ENCODE peak calls at places on chromosomes 2 and 18, in ten cellular contexts. B is GM23338, U is neural progenitor cell, H is fibroblast of pulmonary artery, L is mammary epithelial cell, X is mucosa of descending colon, N is cardiac fibroblast, W is GM12865, C is fibroblast of mammary gland, R is astrocyte. E is an unnamed sample.

GRCh38 chr2:38722271-38723115 is 28.7 kb downstream of the SRSF7 start:
- DNase-seq in B (no peak), U (no peak), H (no peak), L (no peak), X (no peak), N (no peak), W (peak), C (no peak), R (no peak), E (peak)

GRCh38 chr2:238947920-238948710 is 100.2 kb downstream of the TWIST2 start:
- DNase-seq in B (peak), U (no peak), H (peak), L (peak), X (no peak), N (peak), W (peak), C (peak), R (peak), E (peak)

GRCh38 chr18:2994190-2994589 is 18.8 kb downstream of the LPIN2 start:
- DNase-seq in B (no peak), U (no peak), H (no peak), L (no peak), X (no peak), N (no peak), W (no peak), C (no peak), R (no peak), E (no peak)

GRCh38 chr2:109422758-109423500 is 190.8 kb downstream of the SEPTIN10 start:
- DNase-seq in B (no peak), U (no peak), H (no peak), L (no peak), X (no peak), N (no peak), W (no peak), C (no peak), R (no peak), E (no peak)

GRCh38 chr18:75161629-75162028 is 47.3 kb downstream of the PTGR3 start:
- DNase-seq in B (no peak), U (no peak), H (no peak), L (no peak), X (no peak), N (peak), W (no peak), C (no peak), R (peak), E (peak)

GRCh38 chr2:54722641-54723299 is 692 bp upstream of the EML6 start:
- DNase-seq in B (peak), U (no peak), H (peak), L (peak), X (no peak), N (peak), W (peak), C (peak), R (peak), E (peak)

GRCh38 chr2:210269148-210269547 is 43.9 kb upstream of the ACADL start:
- DNase-seq in B (peak), U (peak), H (no peak), L (no peak), X (no peak), N (no peak), W (no peak), C (no peak), R (no peak), E (no peak)

GRCh38 chr2:158845444-158845843 is 50.3 kb downstream of the DAPL1 start:
- DNase-seq in B (no peak), U (no peak), H (no peak), L (no peak), X (no peak), N (no peak), W (no peak), C (no peak), R (no peak), E (no peak)

GRCh38 chr2:39567507-39567906 is 98.2 kb upstream of the TMEM178A start:
- DNase-seq in B (no peak), U (no peak), H (peak), L (no peak), X (no peak), N (no peak), W (no peak), C (no peak), R (peak), E (peak)

GRCh38 chr2:128440087-128440665 is 121.5 kb upstream of the HS6ST1 start:
- DNase-seq in B (no peak), U (no peak), H (no peak), L (no peak), X (no peak), N (no peak), W (no peak), C (no peak), R (no peak), E (no peak)

GRCh38 chr18:10454800-10455550 is 540 bp downstream of the APCDD1 start:
- DNase-seq in B (peak), U (no peak), H (no peak), L (peak), X (no peak), N (peak), W (no peak), C (peak), R (no peak), E (no peak)

GRCh38 chr18:59918320-59918755 is 18.5 kb downstream of the PMAIP1 start:
- DNase-seq in B (no peak), U (peak), H (peak), L (peak), X (peak), N (peak), W (peak), C (peak), R (peak), E (no peak)

GRCh38 chr18:6982398-6982797 is 135.2 kb downstream of the LAMA1 start:
- DNase-seq in B (peak), U (no peak), H (no peak), L (no peak), X (no peak), N (no peak), W (no peak), C (no peak), R (no peak), E (no peak)

GRCh38 chr2:172007372-172007771 is 7.6 kb downstream of the METAP1D start:
- DNase-seq in B (no peak), U (no peak), H (no peak), L (no peak), X (no peak), N (no peak), W (no peak), C (no peak), R (no peak), E (no peak)

GRCh38 chr18:22108674-22109073 is 60.7 kb upstream of the GATA6 start:
- DNase-seq in B (peak), U (no peak), H (peak), L (no peak), X (no peak), N (peak), W (no peak), C (peak), R (no peak), E (peak)

GRCh38 chr2:134659724-134660123 is 59.1 kb downstream of the TMEM163 start:
- DNase-seq in B (no peak), U (no peak), H (no peak), L (no peak), X (no peak), N (no peak), W (no peak), C (no peak), R (no peak), E (no peak)

GRCh38 chr2:157596992-157597681 is 31.5 kb downstream of the ACVR1C start:
- DNase-seq in B (peak), U (peak), H (peak), L (peak), X (no peak), N (peak), W (peak), C (peak), R (peak), E (peak)

GRCh38 chr18:63963610-63964256 is 6.1 kb upstream of the SERPINB8 start:
- DNase-seq in B (peak), U (peak), H (peak), L (peak), X (peak), N (peak), W (peak), C (peak), R (peak), E (peak)

GRCh38 chr2:74845991-74846390 is 12.1 kb downstream of the HK2 start:
- DNase-seq in B (no peak), U (no peak), H (no peak), L (no peak), X (no peak), N (no peak), W (no peak), C (peak), R (peak), E (no peak)

GRCh38 chr2:215736653-215737290 is 276.6 kb downstream of the MREG start:
- DNase-seq in B (peak), U (peak), H (peak), L (peak), X (no peak), N (peak), W (no peak), C (peak), R (peak), E (peak)

GRCh38 chr2:224946911-224947310 is 95.4 kb downstream of the DOCK10 start:
- DNase-seq in B (no peak), U (no peak), H (peak), L (peak), X (no peak), N (peak), W (peak), C (peak), R (peak), E (peak)

GRCh38 chr2:207066166-207066565 is 99.6 kb downstream of the KLF7 start:
- DNase-seq in B (no peak), U (no peak), H (no peak), L (no peak), X (no peak), N (no peak), W (no peak), C (no peak), R (no peak), E (no peak)

GRCh38 chr2:85887566-85888019 is 1.2 kb downstream of the ST3GAL5 start:
- DNase-seq in B (no peak), U (peak), H (peak), L (peak), X (peak), N (no peak), W (peak), C (peak), R (no peak), E (peak)

GRCh38 chr2:86704482-86704971 is 15.6 kb upstream of the RMND5A start:
- DNase-seq in B (no peak), U (no peak), H (peak), L (peak), X (no peak), N (peak), W (no peak), C (peak), R (peak), E (peak)

GRCh38 chr2:236826727-236827126 is 257.1 kb downstream of the ACKR3 start:
- DNase-seq in B (no peak), U (no peak), H (no peak), L (no peak), X (no peak), N (no peak), W (no peak), C (no peak), R (no peak), E (no peak)

GRCh38 chr18:60358516-60358915 is 14.1 kb downstream of the MC4R start:
- DNase-seq in B (no peak), U (no peak), H (peak), L (peak), X (no peak), N (peak), W (no peak), C (peak), R (peak), E (peak)

GRCh38 chr2:12533337-12533736 is 183.4 kb upstream of the TRIB2 start:
- DNase-seq in B (no peak), U (no peak), H (no peak), L (no peak), X (no peak), N (no peak), W (no peak), C (no peak), R (no peak), E (no peak)

GRCh38 chr18:33440011-33440383 is 524 bp downstream of the CCDC178 start:
- DNase-seq in B (peak), U (peak), H (peak), L (peak), X (no peak), N (peak), W (peak), C (peak), R (peak), E (peak)

GRCh38 chr2:42843611-42844010 is 51.2 kb upstream of the HAAO start:
- DNase-seq in B (peak), U (peak), H (no peak), L (no peak), X (no peak), N (no peak), W (no peak), C (no peak), R (no peak), E (no peak)

GRCh38 chr18:23593720-23594119 is 7.4 kb upstream of the NPC1 start:
- DNase-seq in B (no peak), U (no peak), H (peak), L (peak), X (no peak), N (peak), W (no peak), C (peak), R (peak), E (peak)

GRCh38 chr2:67641709-67642397 is 244.7 kb downstream of the ETAA1 start:
- DNase-seq in B (no peak), U (no peak), H (no peak), L (peak), X (no peak), N (no peak), W (no peak), C (peak), R (peak), E (peak)

GRCh38 chr18:50194623-50195532 is at the start of gene MYO5B:
- DNase-seq in B (peak), U (peak), H (no peak), L (peak), X (peak), N (no peak), W (peak), C (no peak), R (no peak), E (no peak)

GRCh38 chr2:141698500-141698899 is 432.3 kb downstream of the LRP1B start:
- DNase-seq in B (no peak), U (no peak), H (no peak), L (no peak), X (no peak), N (no peak), W (no peak), C (no peak), R (no peak), E (no peak)

GRCh38 chr2:209960676-209961630 is 41.5 kb upstream of the RPE start:
- DNase-seq in B (peak), U (peak), H (peak), L (peak), X (no peak), N (peak), W (peak), C (peak), R (peak), E (peak)

GRCh38 chr2:227153307-227153706 is 10.7 kb downstream of the COL4A4 start:
- DNase-seq in B (no peak), U (no peak), H (no peak), L (no peak), X (no peak), N (no peak), W (no peak), C (no peak), R (no peak), E (peak)

GRCh38 chr18:13382990-13383821 is 164.6 kb downstream of the LDLRAD4 start:
- DNase-seq in B (no peak), U (no peak), H (no peak), L (no peak), X (no peak), N (no peak), W (no peak), C (no peak), R (no peak), E (no peak)

GRCh38 chr2:83585250-83585649 is 873.8 kb downstream of the SUCLG1 start:
- DNase-seq in B (no peak), U (no peak), H (no peak), L (no peak), X (no peak), N (no peak), W (no peak), C (no peak), R (no peak), E (no peak)

DNA sequence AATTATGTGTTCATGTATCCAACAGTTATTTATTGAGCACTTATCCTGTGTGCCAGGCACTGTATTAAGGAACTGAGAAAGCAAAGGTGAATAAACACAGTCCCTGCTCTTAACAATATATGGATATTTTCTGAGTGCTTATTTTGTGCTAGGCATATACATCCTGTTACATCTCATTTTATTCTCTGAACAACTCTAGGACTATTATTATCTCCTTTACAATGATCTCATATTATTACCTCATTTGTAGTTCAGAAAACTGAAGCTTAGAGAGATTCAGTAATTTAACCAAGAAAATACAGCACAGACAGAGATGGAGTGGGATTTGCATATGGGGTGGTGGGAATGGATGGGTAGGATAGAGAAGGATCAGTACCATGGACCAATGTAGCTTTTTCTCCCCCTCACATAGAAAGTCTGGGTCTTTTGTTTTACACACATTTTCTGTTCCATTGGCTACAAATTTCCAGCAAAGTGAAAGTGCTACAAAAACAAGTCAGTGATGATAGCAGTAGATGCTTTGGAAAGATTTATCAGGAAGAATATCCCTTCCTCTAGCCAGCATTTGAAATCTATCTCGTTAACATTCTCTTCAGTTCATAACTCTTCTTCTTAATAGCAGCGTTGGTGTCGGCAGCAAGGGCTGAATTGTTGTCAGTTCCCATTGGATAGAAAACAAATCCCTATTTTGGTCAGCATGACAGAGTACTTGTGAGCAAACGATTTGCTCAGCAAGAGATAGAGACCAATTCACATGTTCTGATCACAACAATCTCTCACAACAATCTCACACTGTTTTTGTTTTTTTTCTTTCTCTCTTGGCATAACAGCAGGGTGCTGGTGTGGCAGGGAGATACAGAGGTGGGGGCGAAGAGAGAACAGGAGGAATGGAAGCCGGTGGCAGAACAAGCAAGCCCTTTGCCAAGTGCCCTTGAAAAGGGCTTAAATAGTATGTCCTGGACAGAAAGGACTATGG is 102.2 kb upstream of the KCTD1 start:
- DNase-seq in B (no peak), U (no peak), H (no peak), L (no peak), X (no peak), N (no peak), W (no peak), C (no peak), R (no peak), E (no peak)
- TF ChIP-seq CTCF in B (no peak), U (no peak), H (no peak), L (no peak), X (no peak), N (no peak), W (no peak), C (no peak), R (no peak), E (no peak)

GRCh38 chr2:132519566-132519965 is 103.0 kb downstream of the GPR39 start:
- DNase-seq in B (no peak), U (no peak), H (no peak), L (no peak), X (no peak), N (no peak), W (no peak), C (no peak), R (no peak), E (no peak)
- H3K4me3 ChIP-seq in B (no peak), U (no peak), H (no peak), L (no peak), X (no peak), N (no peak), W (no peak), C (no peak), R (no peak), E (no peak)

GRCh38 chr18:26566874-26567273 is 18.5 kb upstream of the KCTD1 start:
- DNase-seq in B (peak), U (peak), H (no peak), L (no peak), X (no peak), N (no peak), W (no peak), C (no peak), R (no peak), E (no peak)

GRCh38 chr18:26568513-26568912 is 20.2 kb upstream of the KCTD1 start:
- DNase-seq in B (no peak), U (no peak), H (no peak), L (no peak), X (no peak), N (no peak), W (no peak), C (no peak), R (no peak), E (no peak)

GRCh38 chr18:26565514-26565913 is 17.2 kb upstream of the KCTD1 start:
- DNase-seq in B (no peak), U (no peak), H (peak), L (no peak), X (no peak), N (peak), W (no peak), C (no peak), R (no peak), E (no peak)

DNA sequence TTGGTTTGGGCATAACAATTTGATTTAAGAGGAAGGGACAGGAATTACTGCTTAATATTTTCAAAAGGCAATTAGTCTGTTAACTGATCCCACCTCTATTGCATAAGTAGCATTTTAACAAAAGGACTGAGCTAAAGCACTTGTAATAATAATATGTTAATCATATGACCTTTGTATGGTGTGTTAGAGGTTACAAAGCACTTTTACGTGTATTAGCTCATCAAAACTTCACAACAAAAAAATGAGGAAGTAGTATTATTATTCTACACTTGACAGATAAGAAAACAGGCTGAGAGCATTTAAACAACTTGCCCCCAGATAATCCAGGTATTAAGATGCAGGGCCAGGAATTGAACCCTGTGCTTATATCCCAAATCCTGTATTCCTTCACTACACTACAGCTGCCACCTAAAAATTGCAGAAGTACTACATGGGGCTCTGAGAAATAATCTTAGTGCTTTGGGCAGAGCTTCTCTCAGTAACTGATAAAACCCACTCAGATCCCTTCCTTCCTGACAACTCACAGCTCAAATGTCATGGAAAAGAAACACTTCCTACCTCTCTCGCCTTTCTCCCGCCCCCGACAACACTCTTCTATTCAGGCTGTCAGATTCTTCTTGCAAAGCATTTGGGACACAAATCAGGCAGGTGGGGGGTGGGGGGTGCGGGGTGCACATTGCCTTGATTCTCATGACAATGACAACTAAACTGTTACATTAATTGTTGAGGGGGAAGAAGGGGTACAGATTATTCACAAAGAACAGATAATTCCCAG is 20.8 kb upstream of the KCTD1 start:
- DNase-seq in B (no peak), U (no peak), H (no peak), L (no peak), X (no peak), N (no peak), W (no peak), C (no peak), R (no peak), E (no peak)
- TF ChIP-seq CTCF in B (no peak), U (no peak), H (no peak), L (no peak), X (no peak), N (no peak), W (no peak), C (no peak), R (no peak), E (no peak)

DNA sequence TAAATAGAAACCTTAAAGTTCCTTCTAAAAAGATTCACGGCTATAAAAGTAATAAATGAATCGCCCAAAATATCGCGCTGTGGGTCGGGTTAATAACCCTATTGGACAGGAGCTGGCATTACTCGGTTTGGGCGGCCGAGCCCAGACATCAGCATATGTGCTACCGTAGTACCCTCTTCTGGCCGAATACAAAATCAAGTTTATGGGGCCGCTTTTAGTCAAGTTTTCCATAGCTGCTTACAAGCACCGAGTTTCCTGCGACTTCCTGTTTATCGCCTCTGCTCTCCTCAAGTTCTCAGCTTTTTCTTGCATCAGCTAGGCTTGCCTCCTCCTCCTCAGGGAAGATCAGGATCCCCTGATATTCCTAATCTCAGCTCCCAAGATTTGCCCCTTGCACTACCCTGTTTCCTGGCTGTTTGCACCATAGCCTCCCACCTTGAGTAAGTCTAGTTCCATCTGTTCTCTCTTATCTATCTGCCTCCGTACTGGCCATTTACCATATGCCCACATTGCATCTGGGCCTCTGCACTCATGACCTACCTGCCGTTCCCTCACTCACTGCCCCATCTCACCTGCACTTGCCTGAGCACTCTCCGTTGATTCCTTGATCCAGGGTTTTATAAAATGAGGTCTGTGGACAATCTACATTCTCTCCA is 56.1 kb downstream of the SLC35F5 start:
- DNase-seq in B (peak), U (no peak), H (peak), L (no peak), X (peak), N (peak), W (peak), C (no peak), R (no peak), E (no peak)
- H3K4me3 ChIP-seq in B (no peak), U (no peak), H (no peak), L (no peak), X (no peak), N (no peak), W (peak), C (no peak), R (no peak), E (no peak)